ENCODE peak calls at places on chromosomes 3 and 15, in six cellular contexts. A is ovary, M is H1, B is A549, G is uterus, J is adrenal gland. E is an unnamed sample.

GRCh38 chr15:55823191-55823670 is 80.3 kb upstream of the PRTG start:
- DNase-seq in G (no peak), A (no peak), J (no peak), M (no peak), B (no peak), E (no peak)

GRCh38 chr3:88369337-88369736 is 219.6 kb downstream of the C3orf38 start:
- DNase-seq in G (no peak), J (no peak), M (no peak), B (no peak), A (no peak), E (no peak)

GRCh38 chr15:39680868-39681267 is 100.0 kb downstream of the THBS1 start:
- DNase-seq in G (no peak), A (no peak), B (no peak), J (no peak), M (no peak), E (no peak)

GRCh38 chr15:65404196-65404872 is 18.4 kb downstream of the IGDCC4 start:
- DNase-seq in M (no peak), B (no peak), A (no peak), G (no peak), J (no peak), E (no peak)

GRCh38 chr15:51803961-51804360 is 25.5 kb upstream of the TMOD3 start:
- DNase-seq in M (no peak), B (peak; percentile 28), J (no peak), A (no peak), G (no peak), E (no peak)

GRCh38 chr3:120181632-120182031 is 87.4 kb upstream of the GSK3B start:
- DNase-seq in B (no peak), A (no peak), J (no peak), G (no peak), M (no peak), E (no peak)

GRCh38 chr15:71195242-71195641 is 80.0 kb downstream of the THSD4 start:
- DNase-seq in M (no peak), B (peak; percentile 72), A (no peak), J (no peak), G (no peak), E (no peak)

GRCh38 chr3:121894191-121894990 is at the start of gene SLC15A2:
- DNase-seq in A (no peak), B (no peak), J (peak; percentile 19), M (peak; percentile 10), G (no peak), E (no peak)

GRCh38 chr3:124415471-124415960 is 314.7 kb upstream of the UMPS start:
- DNase-seq in G (no peak), M (no peak), B (no peak), J (no peak), A (no peak), E (no peak)
- H3K27ac ChIP-seq in G (no peak overlapping the region), M (no peak overlapping the region), B (no peak overlapping the region), J (no peak overlapping the region), A (no peak overlapping the region), E (peak overlapping the region; percentile 58)

DNA sequence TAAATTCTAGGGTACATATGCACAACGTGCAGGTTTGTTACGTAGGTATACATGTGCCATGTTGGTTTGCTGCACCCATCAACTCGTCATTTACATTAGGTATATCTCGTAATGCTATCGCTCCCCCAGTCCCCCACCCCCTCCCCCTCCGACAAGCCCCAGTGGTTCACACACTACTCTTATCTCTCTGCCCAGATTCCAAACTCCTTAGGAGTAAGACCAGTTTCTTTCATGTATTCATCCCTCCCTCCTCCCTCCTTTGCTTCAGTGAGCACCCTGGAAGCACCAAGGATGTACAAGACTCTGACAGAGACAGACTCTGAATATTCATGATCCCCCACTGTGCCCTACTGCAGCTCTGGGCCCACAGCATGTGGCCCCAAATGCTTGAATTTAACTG is 113.7 kb upstream of the RAD18 start:
- DNase-seq in J (no peak), M (no peak), B (no peak), A (no peak), G (no peak), E (no peak)
- TF ChIP-seq CTCF in J (no peak), M (no peak), B (no peak), A (no peak), G (no peak), E (no peak)

GRCh38 chr3:24299801-24300626 is 194.6 kb downstream of the THRB start:
- DNase-seq in G (no peak), B (peak; percentile 19), A (no peak), J (no peak), M (no peak), E (no peak)

GRCh38 chr3:24300949-24301348 is 193.7 kb downstream of the THRB start:
- DNase-seq in J (no peak), M (no peak), B (no peak), A (no peak), G (no peak), E (no peak)

GRCh38 chr3:24302382-24302781 is 192.3 kb downstream of the THRB start:
- DNase-seq in M (no peak), J (no peak), G (no peak), B (no peak), A (no peak), E (no peak)

GRCh38 chr3:24296441-24297205 is 198.0 kb downstream of the THRB start:
- DNase-seq in J (no peak), G (no peak), M (no peak), B (no peak), A (no peak), E (no peak)

GRCh38 chr3:24299236-24299635 is 195.4 kb downstream of the THRB start:
- DNase-seq in A (no peak), G (no peak), B (no peak), M (no peak), J (no peak), E (no peak)
- H3K27ac ChIP-seq in A (no peak overlapping the region), G (no peak overlapping the region), B (peak overlapping the region; percentile 49), M (no peak overlapping the region), J (no peak overlapping the region), E (no peak overlapping the region)

DNA sequence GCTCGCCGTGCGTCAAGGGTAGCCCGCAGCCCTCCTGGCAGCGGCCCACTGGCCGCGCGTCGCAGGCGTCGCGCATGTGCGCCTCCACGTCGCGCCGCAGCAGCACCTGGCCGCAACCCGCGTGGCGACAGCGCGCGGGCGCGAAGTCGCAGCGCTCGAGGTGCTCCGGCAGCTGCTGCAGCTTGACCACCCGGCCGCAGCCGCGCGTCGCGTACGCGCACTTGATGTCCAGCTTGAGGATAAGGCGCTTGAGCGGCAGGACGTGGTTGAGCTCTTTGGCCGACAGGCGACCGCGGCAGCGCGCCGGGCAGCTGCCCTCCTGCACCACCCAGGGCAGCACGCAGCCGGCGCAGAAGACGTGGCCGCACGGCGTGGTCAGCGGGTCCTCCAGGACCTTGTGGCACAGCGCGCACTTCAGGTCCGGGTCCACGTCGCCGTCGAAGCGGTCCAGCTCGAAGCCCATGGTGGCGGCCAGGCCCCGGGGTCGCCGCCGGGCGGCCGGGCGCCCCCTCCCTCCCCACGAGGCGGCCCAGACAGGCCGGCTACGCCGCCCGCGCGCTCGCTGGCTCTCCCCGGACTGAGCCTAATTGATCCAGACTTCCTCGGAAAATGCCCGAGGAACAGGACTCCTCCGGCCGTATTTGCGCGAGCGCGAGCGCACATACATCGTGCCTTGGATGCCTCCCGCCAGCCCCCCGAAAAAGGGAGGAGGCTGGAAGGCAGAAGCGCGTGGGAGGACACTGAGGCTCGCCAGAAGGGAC is at the start of gene PDZRN3:
- DNase-seq in J (peak; percentile 58), G (peak; percentile 85), A (peak; percentile 86), M (peak; percentile 34), B (no peak), E (peak; percentile 81)
- TF ChIP-seq CTCF in J (no peak), G (peak; percentile 2), A (no peak), M (no peak), B (no peak), E (no peak)

DNA sequence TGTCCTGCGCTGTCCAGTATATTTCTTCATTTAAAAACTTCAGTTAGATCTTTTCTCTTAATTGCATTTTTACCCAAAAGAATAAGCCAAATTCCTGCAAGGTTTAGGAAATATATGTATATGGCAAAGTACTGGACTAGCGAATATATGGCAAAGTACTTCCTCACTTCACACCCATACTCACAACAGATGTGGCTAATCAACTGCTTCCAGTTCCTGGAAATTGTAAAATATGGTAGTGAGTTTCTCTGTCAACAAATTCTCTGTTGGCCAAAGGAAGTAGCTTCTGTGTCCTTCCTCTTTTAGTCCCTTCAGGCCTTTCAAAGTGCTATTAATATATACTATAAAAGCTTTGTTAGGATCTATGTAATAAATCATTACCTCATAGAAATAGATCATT is 22.0 kb downstream of the GPR15 start:
- DNase-seq in B (no peak), M (no peak), G (no peak), A (no peak), J (no peak), E (no peak)
- H3K27ac ChIP-seq in B (no peak overlapping the region), M (no peak overlapping the region), G (no peak overlapping the region), A (no peak overlapping the region), J (no peak overlapping the region), E (no peak overlapping the region)

DNA sequence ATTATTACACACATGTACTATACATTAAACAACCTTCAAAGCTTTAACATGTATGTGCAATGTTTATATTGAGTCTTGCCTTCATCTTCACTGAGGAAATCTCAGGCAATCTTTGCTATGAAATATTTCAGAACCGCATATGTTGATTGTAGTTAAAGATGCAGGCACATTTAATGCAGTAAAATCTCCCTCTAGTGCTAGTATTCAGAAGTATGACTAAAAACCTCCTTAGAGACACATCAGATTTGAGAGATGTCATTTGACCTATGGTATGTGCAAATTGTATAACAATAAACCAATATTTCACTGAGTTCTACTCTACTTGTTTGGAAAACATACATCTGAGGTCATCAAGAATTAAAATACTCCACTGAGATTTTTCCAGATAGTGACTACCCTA is 123.8 kb upstream of the C15orf61 start:
- DNase-seq in J (no peak), B (no peak), G (no peak), M (no peak), A (no peak), E (no peak)
- TF ChIP-seq CTCF in J (no peak), B (no peak), G (no peak), M (no peak), A (no peak), E (no peak)

GRCh38 chr3:118802325-118803095 is 232.1 kb downstream of the IGSF11 start:
- DNase-seq in B (no peak), G (no peak), J (no peak), M (no peak), A (no peak), E (no peak)

GRCh38 chr3:118806423-118806822 is 228.2 kb downstream of the IGSF11 start:
- DNase-seq in M (no peak), J (no peak), A (no peak), G (no peak), B (no peak), E (no peak)

GRCh38 chr3:118803096-118803476 is 231.6 kb downstream of the IGSF11 start:
- DNase-seq in G (no peak), A (no peak), B (no peak), M (no peak), J (no peak), E (no peak)

GRCh38 chr3:118801899-118802298 is 232.7 kb downstream of the IGSF11 start:
- DNase-seq in G (no peak), J (no peak), B (no peak), M (no peak), A (no peak), E (no peak)

GRCh38 chr3:118804959-118805358 is 229.7 kb downstream of the IGSF11 start:
- DNase-seq in J (no peak), G (no peak), A (no peak), M (no peak), B (no peak), E (no peak)
- H3K27ac ChIP-seq in J (no peak overlapping the region), G (no peak overlapping the region), A (no peak overlapping the region), M (no peak overlapping the region), B (no peak overlapping the region), E (no peak overlapping the region)

DNA sequence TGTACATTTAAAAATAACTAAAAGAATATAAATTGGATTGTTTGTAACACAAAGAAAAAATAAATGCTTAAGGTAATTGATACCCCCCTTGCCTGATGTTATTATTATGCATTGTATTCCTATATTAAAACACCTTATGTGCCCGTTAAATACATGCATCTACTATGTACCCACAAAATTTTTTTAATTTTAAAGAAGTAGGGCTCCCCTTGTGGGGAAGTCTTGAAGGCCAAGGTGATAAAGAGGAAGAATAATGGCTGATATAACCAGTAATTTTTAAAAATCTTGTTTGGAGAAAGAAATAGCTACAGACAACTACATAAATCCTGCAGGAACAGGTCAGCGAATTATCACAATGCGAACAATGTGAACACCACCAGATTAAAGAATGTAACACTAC is 451.7 kb upstream of the ARHGEF26 start:
- DNase-seq in A (no peak), G (no peak), B (no peak), M (no peak), J (no peak), E (no peak)
- TF ChIP-seq CTCF in A (no peak), G (no peak), B (no peak), M (no peak), J (no peak), E (no peak)